ENCODE peak calls at places on chromosomes 4 and X, in eight cellular contexts. T, S, Y, K, W, P, L and Z are unnamed samples.

GRCh38 chr4:2830632-2831610 is 12.7 kb upstream of the ADD1 start:
- DNase-seq in W (no peak), T (no peak), P (no peak), S (peak), Y (no peak), K (no peak), L (no peak), Z (no peak)

GRCh38 chr4:111943796-111944203 is 201.5 kb upstream of the FAM241A start:
- DNase-seq in S (no peak), W (peak), K (peak), T (no peak), L (peak), Y (peak), P (peak), Z (peak)

GRCh38 chr4:125315571-125316390 is 1.0 kb downstream of the FAT4 start:
- DNase-seq in S (peak), Y (peak), L (peak), T (peak), P (peak), W (peak), K (peak), Z (peak)

GRCh38 chr4:14196141-14196540 is 568.6 kb upstream of the BOD1L1 start:
- DNase-seq in L (peak), W (peak), Y (peak), P (peak), T (peak), K (peak), S (peak), Z (peak)

GRCh38 chrX:48957477-48957826 is at the start of gene OTUD5:
- DNase-seq in L (peak), S (peak), T (peak), P (no peak), K (no peak), Y (no peak), W (no peak), Z (no peak)

GRCh38 chrX:49282647-49283011 is 13.0 kb downstream of the PPP1R3F start:
- DNase-seq in W (peak), Y (peak), T (no peak), L (peak), S (no peak), P (peak), K (peak), Z (peak)

GRCh38 chr4:21819086-21819485 is 129.5 kb downstream of the KCNIP4 start:
- DNase-seq in W (peak), T (peak), S (peak), P (peak), Y (no peak), L (peak), K (peak), Z (no peak)

GRCh38 chr4:55762815-55763214 is 56.8 kb upstream of the EXOC1L start:
- DNase-seq in K (peak), W (no peak), T (no peak), Y (no peak), P (peak), L (no peak), S (no peak), Z (no peak)

GRCh38 chr4:12359420-12359819 is 930.7 kb upstream of the HS3ST1 start:
- DNase-seq in S (no peak), P (no peak), K (no peak), L (no peak), Y (no peak), T (no peak), W (no peak), Z (no peak)

GRCh38 chrX:130523460-130524394 is 121.9 kb downstream of the RBMX2 start:
- DNase-seq in T (no peak), K (no peak), P (peak), Y (peak), L (peak), S (peak), W (no peak), Z (peak)

GRCh38 chr4:8198206-8198905 is 734 bp upstream of the SH3TC1 start:
- DNase-seq in W (no peak), P (no peak), L (no peak), K (no peak), Y (peak), T (no peak), S (no peak), Z (peak)
- H3K4me3 ChIP-seq in W (no peak), P (no peak), L (no peak), K (no peak), Y (peak), T (peak), S (no peak), Z (no peak)

DNA sequence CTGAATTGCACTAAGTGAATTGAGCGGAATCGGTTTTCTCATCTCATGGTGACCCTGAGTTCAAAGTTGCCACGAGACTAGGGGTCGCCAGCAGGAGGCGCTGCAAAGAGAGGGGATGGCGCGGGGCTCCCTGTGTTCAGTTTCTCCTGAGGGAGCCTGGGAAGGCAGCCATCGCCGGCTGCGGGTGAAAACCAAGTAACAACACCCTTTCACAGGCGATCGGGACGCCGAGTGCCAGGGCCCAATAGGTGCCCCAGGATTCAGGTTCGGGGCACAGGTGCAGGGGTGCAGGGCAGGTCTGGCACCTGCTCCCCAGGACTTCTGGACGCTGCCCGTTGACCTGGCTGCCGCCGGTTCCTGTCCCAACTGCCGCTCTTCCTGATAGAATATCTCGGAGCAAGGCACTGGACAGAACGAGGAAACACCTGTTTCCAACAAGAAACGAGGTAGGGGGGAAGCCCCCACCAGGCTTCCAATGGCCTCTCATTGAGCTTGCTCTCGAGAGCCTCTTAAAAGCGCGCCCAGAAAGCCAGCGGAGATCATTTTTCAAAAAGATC is 1.1 kb upstream of the FGF16 start:
- DNase-seq in W (no peak), L (peak), Y (no peak), T (no peak), P (no peak), S (no peak), K (no peak), Z (no peak)
- TF ChIP-seq CTCF in W (peak), L (peak), Y (peak), T (peak), P (no peak), S (no peak), K (peak), Z (peak)

DNA sequence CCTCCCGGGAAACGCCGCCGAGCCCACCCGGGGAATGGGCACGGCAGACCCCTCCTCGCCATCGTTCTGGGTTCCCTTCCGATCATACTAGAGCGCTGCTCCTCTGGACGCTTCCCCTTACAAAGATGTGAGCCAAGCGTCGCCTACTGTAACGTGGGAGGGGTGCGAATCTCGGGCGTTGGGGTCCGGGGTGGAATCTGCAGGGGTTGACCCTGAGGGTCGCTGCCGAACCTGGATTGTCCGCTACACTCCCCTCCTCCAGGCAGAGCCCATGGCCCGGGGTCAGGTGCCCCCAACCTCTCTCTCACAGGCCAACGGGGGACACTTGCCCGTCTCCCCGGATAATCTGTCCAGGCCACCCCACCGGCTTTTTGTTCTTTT is 13.8 kb downstream of the BCOR start:
- DNase-seq in W (no peak), S (no peak), L (no peak), Y (no peak), P (no peak), K (no peak), T (no peak), Z (no peak)
- H3K4me3 ChIP-seq in W (no peak), S (peak), L (peak), Y (peak), P (peak), K (no peak), T (peak), Z (peak)

GRCh38 chr4:69116645-69117321 is 20.5 kb downstream of the UGT2B7 start:
- DNase-seq in W (no peak), K (peak), Y (no peak), L (peak), T (no peak), S (no peak), P (no peak), Z (no peak)
- TF ChIP-seq CTCF in W (no peak), K (no peak), Y (no peak), L (no peak), T (no peak), S (no peak), P (no peak), Z (no peak)

DNA sequence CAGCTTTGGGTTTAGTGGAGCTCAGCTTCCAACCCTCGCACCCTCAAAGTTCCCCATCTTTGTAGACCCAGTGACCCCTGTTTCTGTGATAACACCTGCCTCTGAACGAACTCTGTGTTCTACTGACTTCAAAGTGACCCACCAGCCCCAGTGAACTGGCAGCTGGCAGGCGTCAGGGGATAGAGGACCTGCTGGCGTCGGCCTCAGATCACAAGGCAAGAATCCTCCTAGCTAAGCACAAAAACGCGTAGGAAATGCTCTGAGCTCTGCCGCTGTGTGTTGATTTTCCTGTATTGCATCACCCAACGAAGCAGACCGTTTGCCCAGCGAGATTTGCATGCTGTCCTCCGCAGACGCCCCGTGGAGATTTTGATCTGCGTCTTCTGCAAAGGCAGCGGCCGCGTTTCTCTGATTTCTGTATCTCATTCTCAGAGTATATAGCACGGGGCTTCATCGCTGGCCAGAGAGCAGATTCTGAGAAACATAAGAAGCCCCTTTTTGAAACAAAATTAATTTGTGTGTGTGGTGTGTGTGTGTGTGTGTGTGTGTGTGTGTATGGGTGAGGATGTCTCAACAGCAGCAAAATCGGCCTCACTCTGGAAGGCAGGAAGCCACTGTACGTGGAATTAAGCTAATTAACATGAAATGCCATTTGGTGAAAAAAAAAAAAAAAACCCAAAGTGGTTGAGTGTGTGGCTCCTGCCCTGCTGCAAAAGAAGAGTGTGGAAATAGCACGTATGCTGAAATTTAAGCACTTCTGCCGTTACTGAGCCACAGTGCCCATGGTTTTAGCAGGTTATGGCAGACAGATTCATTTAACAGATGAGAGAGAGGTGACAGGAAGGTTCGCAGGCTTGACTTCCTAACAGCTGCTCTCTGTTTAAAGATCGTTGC is 29.2 kb upstream of the ASMTL start:
- DNase-seq in S (peak), Y (peak), P (peak), W (peak), L (peak), K (peak), T (peak), Z (peak)
- H3K4me3 ChIP-seq in S (no peak), Y (peak), P (no peak), W (peak), L (no peak), K (no peak), T (no peak), Z (no peak)

GRCh38 chrX:100652266-100652665 is 8.3 kb downstream of the SRPX2 start:
- DNase-seq in T (no peak), P (no peak), L (no peak), W (no peak), K (no peak), S (no peak), Y (no peak), Z (no peak)

GRCh38 chrX:100650841-100651240 is 6.8 kb downstream of the SRPX2 start:
- DNase-seq in T (no peak), Y (no peak), L (no peak), K (no peak), S (no peak), P (no peak), W (no peak), Z (no peak)

GRCh38 chrX:100649550-100650356 is 5.8 kb downstream of the SRPX2 start:
- DNase-seq in S (peak), K (peak), P (peak), W (peak), L (peak), Y (peak), T (peak), Z (peak)

GRCh38 chrX:100658936-100659335 is 14.9 kb downstream of the SRPX2 start:
- DNase-seq in T (no peak), S (no peak), P (no peak), L (no peak), Y (no peak), K (no peak), W (no peak), Z (peak)

DNA sequence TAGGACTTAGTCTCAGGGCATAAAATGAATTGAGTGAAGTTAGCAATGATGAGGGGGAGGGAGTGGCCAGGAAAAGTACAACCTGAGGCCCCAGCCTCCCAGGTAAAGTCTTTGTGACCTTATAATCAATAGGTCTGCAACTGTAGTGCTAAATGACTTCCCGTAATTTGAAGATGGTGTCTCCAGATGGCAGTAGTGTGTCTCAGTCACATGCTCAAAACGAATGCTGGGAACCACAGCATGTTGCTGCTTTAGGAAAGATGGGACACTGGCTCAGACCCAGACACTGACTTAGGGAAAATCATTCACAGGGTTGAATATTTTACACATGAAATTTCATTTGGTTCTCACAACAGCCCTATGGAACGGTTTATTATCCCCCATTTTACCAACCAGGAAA is 10.3 kb downstream of the SRPX2 start:
- DNase-seq in Y (peak), W (peak), S (no peak), P (peak), L (peak), T (no peak), K (no peak), Z (peak)
- TF ChIP-seq CTCF in Y (peak), W (peak), S (no peak), P (peak), L (no peak), T (no peak), K (peak), Z (peak)